ENCODE peak calls at places on chromosomes 13 and 19, in nine cellular contexts. F is lower lobe of right lung; Q is small intestine; B is testis; G is IMR-90; N is CD8-positive, alpha-beta T cell; U is HepG2; I is left ventricle myocardium inferior; M is tibial artery. V is an unnamed sample. For H3K27me3, the result is how much of the 10 kb centered on the place peaks cover.

GRCh38 chr13:49292742-49293498 is 45.2 kb downstream of the CDADC1 start:
- DNase-seq in N (no peak), U (no peak), I (no peak), Q (no peak), G (peak), B (no peak), F (no peak), M (peak), V (no peak)

GRCh38 chr19:36950335-36951119 is 34.4 kb downstream of the ZNF568 start:
- DNase-seq in N (no peak), B (no peak), G (no peak), U (no peak), I (no peak), M (no peak), F (no peak), Q (no peak), V (no peak)

GRCh38 chr13:60329221-60329983 is 67.6 kb upstream of the TDRD3 start:
- DNase-seq in B (peak), G (peak), N (no peak), M (no peak), U (peak), I (no peak), F (peak), Q (peak), V (peak)

GRCh38 chr13:113040597-113041292 is 64.8 kb upstream of the F7 start:
- DNase-seq in U (no peak), F (no peak), B (peak), G (no peak), N (no peak), M (no peak), I (no peak), Q (no peak), V (no peak)

GRCh38 chr13:23771966-23772365 is 117.2 kb downstream of the MIPEP start:
- DNase-seq in N (no peak), Q (no peak), U (no peak), F (no peak), M (no peak), I (no peak), B (no peak), G (no peak), V (no peak)

GRCh38 chr19:18852634-18853033 is 20.9 kb downstream of the UPF1 start:
- DNase-seq in B (no peak), I (no peak), Q (no peak), N (no peak), G (no peak), U (no peak), M (no peak), F (no peak), V (no peak)

GRCh38 chr19:4357095-4357797 is 13.9 kb downstream of the MPND start:
- DNase-seq in N (no peak), U (no peak), M (no peak), G (no peak), Q (no peak), B (no peak), I (no peak), F (no peak), V (peak)

GRCh38 chr19:35041548-35042055 is at the start of gene HPN:
- DNase-seq in B (no peak), F (peak), Q (no peak), M (no peak), G (no peak), I (no peak), U (peak), N (no peak), V (peak)

GRCh38 chr19:41882568-41883462 is at the start of gene ARHGEF1:
- DNase-seq in G (no peak), F (peak), I (peak), Q (peak), U (no peak), N (peak), B (peak), M (peak), V (peak)

GRCh38 chr13:21077360-21078353 is 16.3 kb upstream of the LATS2 start:
- DNase-seq in U (no peak), B (no peak), G (no peak), Q (no peak), M (no peak), N (no peak), F (no peak), I (no peak), V (peak)

GRCh38 chr13:75864718-75865117 is 228.6 kb downstream of the LMO7 start:
- DNase-seq in I (no peak), Q (no peak), N (no peak), B (no peak), G (peak), F (no peak), U (peak), M (no peak), V (no peak)

GRCh38 chr19:55670280-55671053 is 4.6 kb upstream of the EPN1 start:
- DNase-seq in N (no peak), F (peak), M (no peak), G (peak), U (no peak), Q (no peak), I (no peak), B (no peak), V (peak)

GRCh38 chr19:11574689-11575088 is 2.8 kb downstream of the ACP5 start:
- DNase-seq in Q (no peak), G (no peak), N (no peak), F (no peak), B (no peak), I (no peak), M (no peak), U (no peak), V (peak)

GRCh38 chr13:21402586-21403307 is 56.4 kb downstream of the ZDHHC20 start:
- DNase-seq in N (no peak), B (no peak), U (peak), G (peak), F (no peak), M (no peak), I (no peak), Q (no peak), V (no peak)

DNA sequence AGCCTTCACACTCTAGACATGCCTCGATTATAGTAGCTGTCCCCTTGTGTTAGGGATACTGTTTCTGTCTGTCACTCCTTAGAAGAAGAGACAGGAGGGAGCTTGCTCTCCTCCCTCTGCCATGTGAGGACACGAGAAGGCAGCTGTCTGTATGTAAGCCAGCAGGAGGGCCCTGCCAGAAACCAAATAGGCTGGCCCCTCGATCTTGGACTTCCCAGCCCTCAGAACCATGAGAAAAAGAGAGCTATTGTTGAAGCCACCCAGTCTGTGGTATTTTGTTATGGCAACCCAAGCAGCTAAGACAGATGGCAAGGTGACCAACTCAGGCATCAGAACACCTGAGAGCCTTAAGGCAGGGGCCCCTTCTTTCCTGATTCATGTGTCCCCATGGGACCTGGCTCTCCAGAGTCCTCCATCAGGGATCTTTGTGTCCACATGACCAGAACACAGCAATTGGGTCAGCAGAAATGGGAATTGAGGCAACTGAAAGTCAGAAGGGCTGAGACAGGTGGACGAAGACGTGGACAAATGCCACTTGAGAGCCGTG is 65.6 kb upstream of the NPAS1 start:
- DNase-seq in N (no peak), B (no peak), U (peak), I (no peak), F (no peak), M (no peak), Q (no peak), G (no peak), V (no peak)
- H3K4me3 ChIP-seq in N (no peak), B (no peak), U (peak), I (no peak), F (no peak), M (no peak), Q (no peak), G (no peak), V (no peak)

GRCh38 chr19:1744133-1744665 is 9.1 kb upstream of the ONECUT3 start:
- DNase-seq in I (no peak), M (no peak), U (no peak), Q (no peak), B (no peak), N (no peak), F (no peak), G (no peak), V (no peak)
- H3K27me3 ChIP-seq in I (half or more), M (half or more), U (half or more), Q (under half), B (under half), N (under half), F (half or more), G (under half), V (under half)

GRCh38 chr13:27622102-27622820 is 569 bp downstream of the POLR1D start:
- DNase-seq in F (no peak), I (no peak), U (peak), G (peak), Q (no peak), B (peak), M (no peak), N (no peak), V (no peak)

GRCh38 chr13:27621366-27622101 is at the start of gene POLR1D:
- DNase-seq in B (peak), Q (peak), M (peak), I (peak), F (peak), N (peak), U (peak), G (peak), V (peak)

GRCh38 chr13:27621116-27621365 is 651 bp upstream of the POLR1D start:
- DNase-seq in N (no peak), G (no peak), F (no peak), M (no peak), Q (no peak), B (no peak), U (no peak), I (no peak), V (no peak)

GRCh38 chr13:27624071-27624470 is 2.4 kb downstream of the POLR1D start:
- DNase-seq in I (no peak), N (no peak), U (peak), Q (no peak), M (no peak), G (no peak), F (no peak), B (no peak), V (no peak)

GRCh38 chr13:27622881-27623280 is 1.2 kb downstream of the POLR1D start:
- DNase-seq in N (no peak), U (no peak), B (no peak), F (no peak), I (no peak), Q (no peak), G (no peak), M (no peak), V (no peak)
- H3K4me3 ChIP-seq in N (no peak), U (peak), B (no peak), F (peak), I (peak), Q (no peak), G (no peak), M (no peak), V (no peak)

DNA sequence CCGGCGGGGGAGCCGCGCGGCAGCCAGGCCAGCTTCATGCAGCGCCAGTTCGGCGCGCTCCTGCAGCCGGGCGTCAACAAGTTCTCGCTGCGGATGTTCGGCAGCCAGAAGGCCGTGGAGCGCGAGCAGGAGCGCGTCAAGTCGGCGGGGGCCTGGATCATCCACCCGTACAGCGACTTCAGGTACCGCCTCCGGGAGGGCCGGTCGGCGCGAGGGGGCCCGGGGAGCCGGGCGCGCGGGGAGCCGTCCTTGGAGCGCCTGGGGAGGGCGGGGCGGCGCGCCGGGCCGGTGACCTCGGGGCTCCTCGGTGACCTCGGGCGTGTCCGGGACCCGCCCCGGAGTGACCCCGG is 690 bp downstream of the HCN2 start:
- DNase-seq in F (no peak), N (no peak), I (no peak), M (no peak), B (no peak), Q (no peak), U (no peak), G (peak), V (peak)
- H3K27me3 ChIP-seq in F (half or more), N (under half), I (half or more), M (half or more), B (under half), Q (under half), U (half or more), G (under half), V (under half)